ENCODE peak calls at places on chromosomes 4 and X, in six cellular contexts. B, I, L, Q, S and J are unnamed samples.

GRCh38 chrX:140918398-140919043 is 83.9 kb upstream of the SPANXB1 start:
- DNase-seq in B (no peak), I (no peak), L (peak; percentile 77), Q (peak; percentile 22), S (no peak), J (peak; percentile 3)

GRCh38 chr4:1600811-1601532 is 83.1 kb downstream of the FAM53A start:
- DNase-seq in B (no peak), I (no peak), L (no peak), Q (no peak), S (peak; percentile 67), J (no peak)

GRCh38 chr4:48756689-48757220 is 23.3 kb downstream of the FRYL start:
- DNase-seq in B (no peak), I (no peak), L (no peak), Q (no peak), S (no peak), J (no peak)

GRCh38 chr4:75995727-75996126 is 5.0 kb upstream of the SDAD1 start:
- DNase-seq in B (no peak), I (no peak), L (peak; percentile 74), Q (peak; percentile 33), S (no peak), J (no peak)

GRCh38 chrX:71532078-71532752 is 689 bp upstream of the OGT start:
- DNase-seq in B (no peak), I (peak; percentile 15), L (peak; percentile 41), Q (no peak), S (no peak), J (no peak)

GRCh38 chrX:76427560-76428242 is at the start of gene MAGEE1:
- DNase-seq in B (peak; percentile 90), I (peak; percentile 82), L (peak; percentile 52), Q (peak; percentile 27), S (peak; percentile 93), J (peak; percentile 21)

GRCh38 chr4:110099638-110100037 is 98.8 kb downstream of the ELOVL6 start:
- DNase-seq in B (no peak), I (no peak), L (no peak), Q (no peak), S (no peak), J (no peak)

GRCh38 chrX:39753296-39753996 is 344.3 kb downstream of the BCOR start:
- DNase-seq in B (no peak), I (no peak), L (peak; percentile 62), Q (no peak), S (no peak), J (no peak)

GRCh38 chr4:175540151-175540550 is 271.9 kb downstream of the GPM6A start:
- DNase-seq in B (no peak), I (no peak), L (no peak), Q (no peak), S (no peak), J (no peak)

GRCh38 chr4:154738426-154738825 is 5.4 kb upstream of the LRAT start:
- DNase-seq in B (no peak), I (no peak), L (peak; percentile 52), Q (no peak), S (no peak), J (no peak)

GRCh38 chrX:134469481-134469880 is 9.5 kb downstream of the HPRT1 start:
- DNase-seq in B (no peak), I (no peak), L (peak; percentile 44), Q (no peak), S (no peak), J (no peak)

GRCh38 chr4:54066088-54066415 is 1.6 kb upstream of the CHIC2 start:
- DNase-seq in B (no peak), I (no peak), L (no peak), Q (no peak), S (no peak), J (no peak)

GRCh38 chr4:6125103-6125651 is 75.2 kb downstream of the JAKMIP1 start:
- DNase-seq in B (peak; percentile 72), I (no peak), L (no peak), Q (no peak), S (no peak), J (no peak)

DNA sequence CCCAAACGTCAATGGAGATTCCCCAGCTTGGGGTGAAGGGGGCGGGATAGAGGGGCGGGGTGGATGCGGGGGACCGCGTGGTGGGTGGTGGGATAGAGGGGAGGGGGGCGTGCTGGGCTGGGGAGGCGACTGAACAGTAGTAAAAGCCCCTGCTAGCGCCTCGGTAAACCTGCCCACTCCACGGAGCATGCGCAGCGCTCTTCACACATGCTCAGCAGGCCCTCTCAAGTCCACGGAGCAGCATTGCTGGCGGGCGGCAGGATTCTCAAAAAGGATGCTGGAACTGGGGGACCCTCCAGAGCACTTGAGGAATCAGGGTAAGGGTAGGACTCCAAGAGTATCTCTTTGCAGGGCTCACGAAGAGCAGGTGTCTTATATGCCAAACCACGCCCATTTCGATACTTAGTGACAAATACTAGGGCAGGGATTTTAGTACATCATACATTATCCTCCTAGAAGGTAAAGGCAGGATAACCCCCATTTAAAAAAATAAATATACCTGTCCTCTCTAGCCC is 378 bp upstream of the RPS6KA6 start:
- DNase-seq in B (peak; percentile 85), I (peak; percentile 55), L (peak; percentile 58), Q (peak; percentile 39), S (peak; percentile 86), J (no peak)
- H3K4me3 ChIP-seq in B (peak overlapping the region; percentile 36), I (peak overlapping the region; percentile 49), L (peak overlapping the region; percentile 59), Q (peak overlapping the region; percentile 56), S (peak overlapping the region; percentile 67), J (peak overlapping the region; percentile 69)

GRCh38 chr4:107035711-107036601 is at the start of gene DKK2:
- DNase-seq in B (peak; percentile 91), I (peak; percentile 16), L (no peak), Q (no peak), S (peak; percentile 76), J (no peak)
- H3K4me3 ChIP-seq in B (peak within 1 kb of the TSS; percentile 27), I (peak within 1 kb of the TSS; percentile 3), L (peak within 1 kb of the TSS; percentile 46), Q (peak within 1 kb of the TSS; percentile 56), S (peak within 1 kb of the TSS; percentile 3), J (no peak within 1 kb of the TSS)

GRCh38 chrX:38220024-38220935 is at the start of gene SRPX:
- DNase-seq in B (peak; percentile 87), I (peak; percentile 32), L (peak; percentile 72), Q (no peak), S (peak; percentile 79), J (no peak)
- H3K4me3 ChIP-seq in B (peak within 1 kb of the TSS; percentile 20), I (peak within 1 kb of the TSS; percentile 27), L (peak within 1 kb of the TSS; percentile 85), Q (peak within 1 kb of the TSS; percentile 64), S (peak within 1 kb of the TSS; percentile 93), J (no peak within 1 kb of the TSS)

DNA sequence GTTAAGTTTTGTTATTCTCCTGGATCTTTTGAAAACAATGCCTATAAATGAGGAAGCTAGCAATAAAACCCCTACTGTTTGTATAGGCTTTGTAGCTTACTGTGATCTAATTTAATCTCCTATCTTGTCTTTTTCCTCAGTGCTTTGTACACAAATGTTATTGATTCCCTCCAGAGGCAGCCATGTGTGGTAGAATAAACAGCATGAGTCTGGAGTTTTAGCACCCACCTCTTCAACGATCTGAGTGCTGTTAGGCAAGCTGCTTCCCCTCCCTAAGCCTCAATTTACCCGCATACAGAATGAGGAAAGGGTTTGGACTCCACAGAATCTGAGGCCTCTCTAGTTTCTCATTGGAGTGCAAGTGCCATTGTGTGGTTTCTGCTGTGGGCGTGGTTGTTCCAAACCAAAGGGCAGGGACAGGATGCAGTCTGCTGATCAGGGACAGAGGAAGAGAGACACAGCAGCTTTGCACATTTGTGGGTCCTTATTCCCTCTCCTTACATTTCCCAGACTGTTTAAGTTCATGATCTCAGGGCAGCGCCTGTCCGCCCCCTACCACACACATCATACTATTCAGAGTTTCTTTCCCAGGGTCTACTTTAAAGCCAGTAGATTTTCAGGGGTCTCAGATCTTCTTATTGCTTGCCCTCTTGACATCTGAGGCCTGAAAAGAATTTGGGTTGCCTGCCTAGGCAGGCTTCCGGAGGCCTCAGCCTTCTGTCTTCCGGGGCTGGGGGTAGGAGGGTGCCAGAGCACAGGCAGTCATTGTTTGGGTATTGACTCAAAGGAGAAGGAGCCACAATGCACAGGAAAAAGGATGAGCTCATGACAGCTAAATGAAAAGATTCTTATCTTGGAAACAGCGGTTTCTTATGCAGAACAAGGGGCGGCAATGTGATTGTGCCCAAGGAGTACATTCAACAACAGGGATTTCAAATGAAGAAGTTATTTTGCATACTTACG is 114.9 kb upstream of the TEX13D start:
- DNase-seq in B (no peak), I (no peak), L (peak; percentile 10), Q (no peak), S (no peak), J (no peak)
- H3K4me3 ChIP-seq in B (no peak overlapping the region), I (no peak overlapping the region), L (no peak overlapping the region), Q (no peak overlapping the region), S (no peak overlapping the region), J (no peak overlapping the region)

GRCh38 chr4:134911941-134912340 is 710.4 kb upstream of the PABPC4L start:
- DNase-seq in B (no peak), I (no peak), L (no peak), Q (no peak), S (no peak), J (no peak)
- H3K4me3 ChIP-seq in B (no peak overlapping the region), I (no peak overlapping the region), L (no peak overlapping the region), Q (no peak overlapping the region), S (no peak overlapping the region), J (no peak overlapping the region)